ENCODE peak calls at places on chromosomes 1 and 21, in seven cellular contexts. T, Z, V, A, L, P and E are unnamed samples.

GRCh38 chr1:185917646-185918045 is 183.5 kb downstream of the HMCN1 start:
- DNase-seq in L (no peak), Z (peak; percentile 43), A (no peak), T (no peak), P (no peak), V (no peak), E (no peak)

GRCh38 chr1:201184734-201185453 is 5.7 kb upstream of the IGFN1 start:
- DNase-seq in T (no peak), V (no peak), P (no peak), L (no peak), A (no peak), Z (peak; percentile 65), E (peak; percentile 88)

GRCh38 chr21:45295576-45296365 is 8.1 kb upstream of the POFUT2 start:
- DNase-seq in T (no peak), A (no peak), V (no peak), Z (no peak), L (no peak), P (no peak), E (no peak)

GRCh38 chr21:38909109-38909508 is 103.4 kb downstream of the ETS2 start:
- DNase-seq in A (no peak), L (no peak), T (no peak), P (no peak), Z (no peak), V (no peak), E (no peak)

GRCh38 chr1:230163719-230164118 is 96.7 kb downstream of the GALNT2 start:
- DNase-seq in V (no peak), T (no peak), A (no peak), L (no peak), P (no peak), Z (no peak), E (no peak)

GRCh38 chr1:80468356-80468755 is 1332.4 kb upstream of the ADGRL2 start:
- DNase-seq in A (no peak), Z (no peak), V (no peak), L (no peak), P (no peak), T (no peak), E (no peak)

GRCh38 chr1:38225745-38226144 is 179.2 kb upstream of the POU3F1 start:
- DNase-seq in T (no peak), A (no peak), V (no peak), P (no peak), Z (no peak), L (no peak), E (no peak)

GRCh38 chr1:42221952-42222606 is 57.5 kb upstream of the GUCA2A start:
- DNase-seq in V (no peak), P (no peak), T (no peak), Z (no peak), L (no peak), A (no peak), E (peak; percentile 18)

GRCh38 chr21:46294647-46295176 is 8.6 kb downstream of the YBEY start:
- DNase-seq in V (no peak), P (no peak), L (peak; percentile 35), A (peak; percentile 64), T (no peak), Z (peak; percentile 33), E (no peak)